ENCODE peak calls at places on chromosomes 5 and 9, in ten cellular contexts. C is RWPE1; N is activated gamma-delta T cell treated with Interleukin-2 at 50 U/mL for 16 hours; Q is T-helper 9 cell; X is substantia nigra; V is GM12865; B is iPS DF 6.9; D is uterus; S is heart right ventricle; I is CD4-positive, CD25-positive, alpha-beta regulatory T cell. P is an unnamed sample.

GRCh38 chr9:133842174-133842573 is 104.0 kb upstream of the SARDH start:
- DNase-seq in C (no peak), N (no peak), Q (no peak), X (no peak), V (no peak), B (no peak), D (no peak), S (no peak), I (no peak), P (no peak)

GRCh38 chr5:138869038-138869437 is 6.1 kb downstream of the LRRTM2 start:
- DNase-seq in C (no peak), N (no peak), Q (no peak), X (no peak), V (no peak), B (no peak), D (no peak), S (no peak), I (no peak), P (no peak)

GRCh38 chr9:77194423-77194822 is 17.1 kb downstream of the VPS13A start:
- DNase-seq in C (no peak), N (no peak), Q (no peak), X (no peak), V (no peak), B (no peak), D (no peak), S (no peak), I (no peak), P (no peak)

GRCh38 chr5:150254363-150255154 is 35.0 kb downstream of the CAMK2A start:
- DNase-seq in C (no peak), N (no peak), Q (no peak), X (no peak), V (no peak), B (no peak), D (no peak), S (no peak), I (no peak), P (no peak)

GRCh38 chr9:135893104-135893503 is 14.2 kb downstream of the CAMSAP1 start:
- DNase-seq in C (no peak), N (no peak), Q (no peak), X (no peak), V (no peak), B (no peak), D (no peak), S (no peak), I (no peak), P (no peak)

GRCh38 chr5:109291090-109291489 is 118.7 kb downstream of the PJA2 start:
- DNase-seq in C (no peak), N (no peak), Q (no peak), X (no peak), V (no peak), B (no peak), D (no peak), S (no peak), I (no peak), P (no peak)

GRCh38 chr9:135524130-135524861 is 3.1 kb downstream of the LCN1 start:
- DNase-seq in C (no peak), N (no peak), Q (no peak), X (no peak), V (no peak), B (no peak), D (no peak), S (no peak), I (no peak), P (no peak)

GRCh38 chr5:145743396-145744061 is 91.6 kb downstream of the PRELID2 start:
- DNase-seq in C (no peak), N (no peak), Q (no peak), X (no peak), V (no peak), B (no peak), D (no peak), S (no peak), I (no peak), P (no peak)

GRCh38 chr5:93978222-93978621 is 236.8 kb upstream of the POU5F2 start:
- DNase-seq in C (no peak), N (no peak), Q (no peak), X (no peak), V (no peak), B (no peak), D (no peak), S (no peak), I (no peak), P (no peak)

GRCh38 chr5:66828551-66829421 is 232.6 kb downstream of the MAST4 start:
- DNase-seq in C (peak), N (peak), Q (peak), X (no peak), V (no peak), B (no peak), D (peak), S (peak), I (peak), P (peak)

GRCh38 chr5:172076783-172077244 is 70.4 kb upstream of the FBXW11 start:
- DNase-seq in C (no peak), N (no peak), Q (no peak), X (no peak), V (no peak), B (no peak), D (no peak), S (no peak), I (no peak), P (no peak)

GRCh38 chr9:96129698-96130097 is 172.3 kb downstream of the HSD17B3 start:
- DNase-seq in C (no peak), N (no peak), Q (no peak), X (no peak), V (no peak), B (no peak), D (no peak), S (no peak), I (no peak), P (no peak)

GRCh38 chr9:105399117-105399516 is 48.7 kb upstream of the FSD1L start:
- DNase-seq in C (no peak), N (no peak), Q (no peak), X (no peak), V (no peak), B (no peak), D (no peak), S (no peak), I (no peak), P (no peak)

GRCh38 chr5:4758550-4758949 is 381.6 kb upstream of the ADAMTS16 start:
- DNase-seq in C (no peak), N (no peak), Q (no peak), X (no peak), V (no peak), B (no peak), D (no peak), S (no peak), I (no peak), P (no peak)

GRCh38 chr9:110555551-110555950 is 24.0 kb downstream of the SVEP1 start:
- DNase-seq in C (no peak), N (no peak), Q (no peak), X (no peak), V (no peak), B (no peak), D (no peak), S (no peak), I (no peak), P (no peak)

GRCh38 chr9:128685636-128686489 is 3.2 kb upstream of the SET start:
- DNase-seq in C (no peak), N (peak), Q (no peak), X (no peak), V (peak), B (no peak), D (no peak), S (no peak), I (peak), P (peak)

GRCh38 chr5:77292026-77292757 is 81.7 kb downstream of the PDE8B start:
- DNase-seq in C (no peak), N (no peak), Q (no peak), X (no peak), V (no peak), B (no peak), D (no peak), S (no peak), I (no peak), P (no peak)

GRCh38 chr5:80251636-80252035 is 4.2 kb downstream of the SERINC5 start:
- DNase-seq in C (peak), N (no peak), Q (no peak), X (no peak), V (no peak), B (no peak), D (no peak), S (no peak), I (no peak), P (no peak)

GRCh38 chr5:93162201-93162654 is 418.8 kb downstream of the NR2F1-AS1 start:
- DNase-seq in C (peak), N (no peak), Q (no peak), X (no peak), V (no peak), B (no peak), D (no peak), S (no peak), I (no peak), P (no peak)

GRCh38 chr9:91186311-91187101 is 175.2 kb downstream of the AUH start:
- DNase-seq in C (peak), N (no peak), Q (no peak), X (no peak), V (no peak), B (no peak), D (no peak), S (no peak), I (no peak), P (no peak)

GRCh38 chr5:68265822-68266395 is 50.4 kb downstream of the PIK3R1 start:
- DNase-seq in C (no peak), N (no peak), Q (no peak), X (no peak), V (no peak), B (no peak), D (no peak), S (no peak), I (no peak), P (no peak)

GRCh38 chr5:107553063-107553676 is 117.6 kb downstream of the EFNA5 start:
- DNase-seq in C (no peak), N (no peak), Q (no peak), X (no peak), V (no peak), B (no peak), D (no peak), S (no peak), I (no peak), P (no peak)

GRCh38 chr5:100856462-100856861 is 46.6 kb downstream of the ST8SIA4 start:
- DNase-seq in C (no peak), N (no peak), Q (no peak), X (no peak), V (peak), B (no peak), D (no peak), S (no peak), I (no peak), P (no peak)

P was measured in immature natural killer cell.